ENCODE peak calls at places on chromosomes 16 and 17, in ten cellular contexts. B is fibroblast of pulmonary artery; J is NCI-H2171 treated with DMSO at 0.1 percent for 48 hours; W is anterior cingulate cortex; I is fibroblast of lung; V is effector CD4-positive, alpha-beta T cell; R is AG04450; D is HFFc6; H is stimulated activated naive CD8-positive, alpha-beta T cell treated with anti-CD3 and anti-CD28 coated beads, Interleukin-15, Interleukin-2, amounts not matched to agents 100 U/mL and 50 U/mL, for 24 hours; E is T47D. N is an unnamed sample.

GRCh38 chr16:24318670-24319069 is 62.5 kb downstream of the CACNG3 start:
- DNase-seq in B (no peak), J (no peak), W (no peak), I (no peak), V (no peak), R (no peak), D (no peak), H (no peak), E (no peak), N (no peak)

GRCh38 chr16:626787-627457 is 3.9 kb upstream of the WFIKKN1 start:
- DNase-seq in B (peak), J (no peak), W (no peak), I (peak), V (no peak), R (peak), D (peak), H (no peak), E (no peak), N (peak)

GRCh38 chr17:12406623-12407228 is 259.0 kb upstream of the MYOCD start:
- DNase-seq in B (no peak), J (no peak), W (no peak), I (no peak), V (no peak), R (no peak), D (peak), H (no peak), E (no peak), N (no peak)

GRCh38 chr16:78984324-78984723 is 616.2 kb downstream of the MAF start:
- DNase-seq in B (no peak), J (no peak), W (no peak), I (no peak), V (no peak), R (no peak), D (no peak), H (no peak), E (no peak), N (no peak)

GRCh38 chr16:9846362-9847099 is 335.7 kb downstream of the GRIN2A start:
- DNase-seq in B (no peak), J (no peak), W (no peak), I (no peak), V (no peak), R (no peak), D (no peak), H (no peak), E (no peak), N (no peak)

GRCh38 chr16:71882505-71883192 is 1.3 kb downstream of the ZNF821 start:
- DNase-seq in B (peak), J (peak), W (peak), I (peak), V (peak), R (no peak), D (peak), H (peak), E (peak), N (peak)

GRCh38 chr17:1762233-1762905 is 509 bp downstream of the SERPINF1 start:
- DNase-seq in B (peak), J (no peak), W (no peak), I (peak), V (no peak), R (peak), D (no peak), H (no peak), E (no peak), N (no peak)

GRCh38 chr17:77665833-77666232 is 292.7 kb upstream of the TNRC6C start:
- DNase-seq in B (no peak), J (no peak), W (no peak), I (no peak), V (no peak), R (no peak), D (no peak), H (no peak), E (no peak), N (no peak)

GRCh38 chr16:76577003-76577402 is 299.8 kb downstream of the CNTNAP4 start:
- DNase-seq in B (no peak), J (peak), W (no peak), I (no peak), V (no peak), R (no peak), D (no peak), H (no peak), E (no peak), N (no peak)

GRCh38 chr17:80494547-80494946 is 18.1 kb upstream of the NPTX1 start:
- DNase-seq in B (no peak), J (no peak), W (no peak), I (no peak), V (no peak), R (no peak), D (no peak), H (no peak), E (no peak), N (no peak)

GRCh38 chr17:79570653-79571052 is 40.2 kb downstream of the RBFOX3 start:
- DNase-seq in B (no peak), J (no peak), W (no peak), I (no peak), V (no peak), R (no peak), D (no peak), H (no peak), E (no peak), N (no peak)

GRCh38 chr17:80320496-80320895 is 59.8 kb downstream of the RNF213 start:
- DNase-seq in B (no peak), J (no peak), W (no peak), I (no peak), V (no peak), R (no peak), D (no peak), H (no peak), E (no peak), N (no peak)

GRCh38 chr17:79047923-79048825 is 24.2 kb downstream of the C1QTNF1 start:
- DNase-seq in B (no peak), J (no peak), W (no peak), I (no peak), V (no peak), R (no peak), D (no peak), H (no peak), E (no peak), N (no peak)

GRCh38 chr16:84032458-84033178 is 10.0 kb downstream of the SLC38A8 start:
- DNase-seq in B (no peak), J (peak), W (no peak), I (no peak), V (no peak), R (no peak), D (no peak), H (no peak), E (no peak), N (no peak)

GRCh38 chr16:68324336-68324735 is 13.5 kb downstream of the PRMT7 start:
- DNase-seq in B (no peak), J (no peak), W (no peak), I (no peak), V (no peak), R (no peak), D (no peak), H (no peak), E (no peak), N (no peak)

GRCh38 chr17:48515925-48516900 is 14.6 kb downstream of the HOXB1 start:
- DNase-seq in B (no peak), J (no peak), W (no peak), I (no peak), V (no peak), R (no peak), D (no peak), H (no peak), E (peak), N (no peak)

GRCh38 chr17:17681187-17681743 is at the start of gene RAI1:
- DNase-seq in B (peak), J (peak), W (peak), I (peak), V (peak), R (peak), D (peak), H (peak), E (peak), N (no peak)

GRCh38 chr17:80600586-80600985 is 55.9 kb downstream of the RPTOR start:
- DNase-seq in B (no peak), J (no peak), W (no peak), I (no peak), V (no peak), R (no peak), D (no peak), H (no peak), E (no peak), N (no peak)

GRCh38 chr17:17171991-17172939 is 33.9 kb downstream of the PLD6 start:
- DNase-seq in B (no peak), J (no peak), W (no peak), I (no peak), V (no peak), R (no peak), D (no peak), H (no peak), E (no peak), N (no peak)

GRCh38 chr16:23286131-23286532 is 16.0 kb upstream of the SCNN1B start:
- DNase-seq in B (no peak), J (no peak), W (no peak), I (no peak), V (no peak), R (no peak), D (peak), H (no peak), E (no peak), N (peak)

GRCh38 chr17:43534909-43535308 is 11.2 kb downstream of the ETV4 start:
- DNase-seq in B (no peak), J (no peak), W (no peak), I (no peak), V (no peak), R (no peak), D (no peak), H (no peak), E (no peak), N (no peak)

GRCh38 chr16:7268182-7268581 is 64.5 kb upstream of the RBFOX1 start:
- DNase-seq in B (no peak), J (peak), W (no peak), I (no peak), V (no peak), R (no peak), D (no peak), H (peak), E (peak), N (peak)

GRCh38 chr17:76791053-76791980 is 53.4 kb downstream of the MFSD11 start:
- DNase-seq in B (peak), J (peak), W (no peak), I (peak), V (no peak), R (no peak), D (no peak), H (peak), E (peak), N (peak)

GRCh38 chr16:12091569-12092346 is 115.2 kb downstream of the SNX29 start:
- DNase-seq in B (no peak), J (no peak), W (no peak), I (no peak), V (no peak), R (no peak), D (no peak), H (no peak), E (peak), N (no peak)

GRCh38 chr16:52928955-52929354 is 123.7 kb downstream of the CHD9NB start:
- DNase-seq in B (no peak), J (no peak), W (no peak), I (no peak), V (no peak), R (no peak), D (no peak), H (no peak), E (no peak), N (no peak)